ENCODE peak calls at places on chromosomes 11 and 22, in four cellular contexts. K, U, H and Z are unnamed samples. For H3K4me1, the result is how much of the 10 kb centered on the place peaks cover.

GRCh38 chr22:19868773-19869471 is 14.2 kb upstream of the GNB1L start:
- DNase-seq in H (no peak), U (no peak), K (peak), Z (no peak)

GRCh38 chr11:117815262-117815803 is 9.2 kb downstream of the FXYD2 start:
- DNase-seq in H (no peak), U (no peak), K (peak), Z (peak)

GRCh38 chr11:46006418-46007070 is 84.1 kb downstream of the LARGE2 start:
- DNase-seq in H (peak), U (no peak), K (no peak), Z (no peak)

GRCh38 chr11:34637303-34637702 is 16.4 kb downstream of the EHF start:
- DNase-seq in H (peak), U (no peak), K (no peak), Z (no peak)

GRCh38 chr11:70112017-70112434 is 33.9 kb downstream of the ANO1 start:
- DNase-seq in H (no peak), U (no peak), K (no peak), Z (no peak)

GRCh38 chr11:48090174-48090573 is 109.8 kb downstream of the PTPRJ start:
- DNase-seq in H (no peak), U (no peak), K (no peak), Z (no peak)

GRCh38 chr11:101096036-101096704 is 33.4 kb downstream of the PGR start:
- DNase-seq in K (no peak), H (peak), U (no peak), Z (no peak)

GRCh38 chr22:26573026-26573662 is 16.8 kb downstream of the TPST2 start:
- DNase-seq in H (peak), U (no peak), K (peak), Z (no peak)

DNA sequence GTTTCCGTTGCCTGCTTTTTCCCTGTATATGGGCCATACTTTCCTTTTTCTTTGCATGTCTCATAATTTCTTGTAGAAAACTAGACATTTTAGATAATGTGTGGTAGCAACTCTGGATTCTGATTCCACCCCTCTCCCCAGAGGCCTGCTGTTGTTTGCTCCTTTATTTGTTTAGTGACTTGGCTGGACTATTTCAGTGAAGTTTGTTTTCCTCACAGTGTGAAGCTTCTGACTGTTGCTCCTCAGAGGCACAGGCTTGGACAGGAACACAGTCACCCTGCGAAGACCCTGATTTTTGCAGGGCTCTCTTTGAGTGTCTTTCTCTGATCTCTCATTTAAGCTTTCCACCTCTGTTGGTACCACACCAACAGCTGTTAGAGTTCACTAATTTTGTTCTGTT is 72.5 kb downstream of the SWAP70 start:
- DNase-seq in H (no peak), K (no peak), U (no peak), Z (no peak)
- H3K4me1 ChIP-seq in H (under half), K (under half), U (under half), Z (under half)

DNA sequence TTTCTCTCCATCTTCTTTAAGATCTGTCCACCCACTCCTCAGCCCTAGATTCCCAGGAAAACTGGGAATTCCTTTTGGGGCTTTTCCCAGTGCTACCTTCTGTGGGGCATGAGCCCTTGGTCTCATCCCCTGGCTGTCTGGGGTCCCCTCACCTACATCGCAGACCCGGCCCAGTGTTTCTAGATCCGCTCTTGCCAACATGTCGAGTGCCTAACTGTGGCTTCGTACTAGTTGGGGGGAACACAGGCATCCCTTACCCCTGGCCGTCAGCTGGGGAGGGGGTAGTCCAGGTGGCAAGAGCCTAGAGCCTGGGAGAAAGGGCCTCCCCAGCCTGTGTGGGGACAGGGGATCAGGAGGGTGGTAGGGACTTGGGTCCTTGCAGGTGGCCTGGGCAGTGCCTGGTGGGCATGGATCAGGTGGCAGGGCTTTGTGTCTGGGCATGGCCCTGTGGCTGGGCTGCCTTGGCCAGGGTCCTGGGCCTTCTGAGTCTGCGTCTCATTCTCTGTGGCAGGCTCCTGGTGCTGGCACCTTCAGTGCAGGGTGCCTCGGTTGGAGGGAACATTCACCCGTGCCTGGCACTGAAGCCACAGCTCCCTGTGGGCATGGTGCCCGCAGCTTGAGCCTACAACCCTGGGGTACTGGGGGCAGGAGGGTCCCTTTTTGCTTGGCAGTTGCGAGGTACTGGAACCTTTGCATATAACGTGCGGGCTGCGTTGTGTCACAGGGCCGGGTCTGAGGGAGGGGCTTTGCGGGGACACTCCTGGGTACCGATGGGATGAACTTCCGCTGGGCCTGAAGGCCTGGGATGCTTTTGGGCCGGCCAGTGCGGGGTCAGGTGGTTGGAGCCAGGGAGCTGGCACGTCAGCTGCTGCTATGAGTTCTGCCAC is 4.1 kb downstream of the KCNQ1 start:
- DNase-seq in K (no peak), U (no peak), H (no peak), Z (no peak)
- H3K27ac ChIP-seq in K (no peak), U (no peak), H (no peak), Z (no peak)

GRCh38 chr22:31844941-31845340 is 91.1 kb downstream of the DEPDC5 start:
- DNase-seq in K (no peak), U (no peak), H (no peak), Z (no peak)

GRCh38 chr22:31850135-31850534 is 94.2 kb upstream of the YWHAH start:
- DNase-seq in H (no peak), U (no peak), K (no peak), Z (no peak)

GRCh38 chr22:31841029-31841827 is 87.4 kb downstream of the DEPDC5 start:
- DNase-seq in H (no peak), U (no peak), K (no peak), Z (no peak)

GRCh38 chr22:31843526-31843925 is 89.7 kb downstream of the DEPDC5 start:
- DNase-seq in H (no peak), U (no peak), K (no peak), Z (no peak)

DNA sequence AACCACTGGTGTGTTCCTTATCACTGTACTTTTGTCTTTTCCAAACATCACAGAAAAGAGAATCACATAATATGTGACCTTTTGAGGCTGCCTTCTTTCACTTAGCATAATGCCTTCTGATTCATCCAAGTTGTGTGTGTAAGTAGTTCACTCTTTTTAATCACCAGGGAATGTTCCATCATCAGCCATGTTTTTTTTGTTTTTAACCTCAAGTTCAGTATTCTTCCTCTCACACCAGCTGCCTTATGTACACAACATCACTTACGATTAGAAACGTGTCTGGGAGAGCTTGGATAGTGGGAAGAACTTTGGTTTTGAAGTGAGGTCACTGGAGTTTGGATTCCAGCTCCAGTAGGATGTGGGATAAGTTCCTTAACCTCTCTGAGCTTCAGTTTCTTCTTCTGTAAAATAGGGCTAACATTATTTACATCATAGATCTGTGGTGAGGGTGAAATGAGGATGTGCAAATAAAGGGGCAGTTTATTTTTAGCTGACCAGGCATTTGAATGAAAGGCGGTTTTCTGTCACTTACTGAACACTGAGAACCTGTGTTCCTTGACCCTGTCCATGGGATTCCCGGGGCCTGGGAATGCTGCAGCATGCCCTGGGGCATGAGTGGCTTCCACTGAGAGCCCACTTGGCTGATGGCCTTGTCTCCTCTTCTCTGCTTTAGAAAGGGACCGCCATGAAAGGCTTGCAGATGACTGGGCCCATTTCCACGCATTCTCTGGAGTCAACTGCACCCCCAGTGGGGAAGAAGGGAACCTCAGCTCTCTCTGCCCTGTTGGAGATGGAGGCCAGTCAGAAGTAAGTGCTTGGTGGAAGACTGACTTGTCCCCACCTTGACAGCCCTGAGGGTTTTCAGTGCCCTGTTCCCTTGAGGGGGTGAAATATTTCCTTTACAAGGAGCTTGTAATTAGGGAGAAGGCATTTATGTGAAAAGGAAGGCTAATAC is 92.6 kb downstream of the DEPDC5 start:
- DNase-seq in K (no peak), U (no peak), H (no peak), Z (no peak)
- TF ChIP-seq CTCF in K (no peak), U (no peak), H (no peak), Z (peak)

GRCh38 chr11:12680246-12680939 is 6.2 kb downstream of the TEAD1 start:
- DNase-seq in H (peak), K (peak), U (peak), Z (peak)

GRCh38 chr11:12680940-12681258 is 6.7 kb downstream of the TEAD1 start:
- DNase-seq in U (no peak), K (no peak), H (no peak), Z (no peak)

GRCh38 chr11:12678092-12678491 is 3.9 kb downstream of the TEAD1 start:
- DNase-seq in U (no peak), K (no peak), H (no peak), Z (no peak)

GRCh38 chr11:12678991-12679390 is 4.8 kb downstream of the TEAD1 start:
- DNase-seq in U (no peak), K (no peak), H (no peak), Z (no peak)

GRCh38 chr11:12679471-12679870 is 5.2 kb downstream of the TEAD1 start:
- DNase-seq in K (no peak), U (no peak), H (no peak), Z (no peak)
- H3K4me1 ChIP-seq in K (under half), U (under half), H (under half), Z (under half)

GRCh38 chr11:74634537-74634936 is 42.2 kb downstream of the POLD3 start:
- DNase-seq in H (no peak), K (no peak), U (no peak), Z (no peak)

GRCh38 chr11:74633406-74634393 is 41.3 kb downstream of the POLD3 start:
- DNase-seq in K (no peak), U (no peak), H (no peak), Z (no peak)

GRCh38 chr11:74639533-74639932 is 47.2 kb downstream of the POLD3 start:
- DNase-seq in K (no peak), U (no peak), H (no peak), Z (no peak)

GRCh38 chr11:74641289-74641688 is 48.9 kb downstream of the POLD3 start:
- DNase-seq in U (no peak), H (no peak), K (no peak), Z (no peak)

GRCh38 chr11:74636633-74637184 is 44.3 kb downstream of the POLD3 start:
- DNase-seq in H (no peak), U (no peak), K (no peak), Z (no peak)
- H3K27ac ChIP-seq in H (peak), U (no peak), K (peak), Z (peak)

GRCh38 chr22:32795214-32795596 is 6.3 kb upstream of the TIMP3 start:
- DNase-seq in U (no peak), H (no peak), K (no peak), Z (no peak)

GRCh38 chr22:32796865-32797573 is 4.5 kb upstream of the TIMP3 start:
- DNase-seq in U (peak), H (peak), K (peak), Z (no peak)

GRCh38 chr22:32793604-32794003 is 7.9 kb upstream of the TIMP3 start:
- DNase-seq in H (no peak), U (no peak), K (no peak), Z (no peak)

GRCh38 chr22:32791056-32791455 is 10.4 kb upstream of the TIMP3 start:
- DNase-seq in U (no peak), H (no peak), K (no peak), Z (no peak)

DNA sequence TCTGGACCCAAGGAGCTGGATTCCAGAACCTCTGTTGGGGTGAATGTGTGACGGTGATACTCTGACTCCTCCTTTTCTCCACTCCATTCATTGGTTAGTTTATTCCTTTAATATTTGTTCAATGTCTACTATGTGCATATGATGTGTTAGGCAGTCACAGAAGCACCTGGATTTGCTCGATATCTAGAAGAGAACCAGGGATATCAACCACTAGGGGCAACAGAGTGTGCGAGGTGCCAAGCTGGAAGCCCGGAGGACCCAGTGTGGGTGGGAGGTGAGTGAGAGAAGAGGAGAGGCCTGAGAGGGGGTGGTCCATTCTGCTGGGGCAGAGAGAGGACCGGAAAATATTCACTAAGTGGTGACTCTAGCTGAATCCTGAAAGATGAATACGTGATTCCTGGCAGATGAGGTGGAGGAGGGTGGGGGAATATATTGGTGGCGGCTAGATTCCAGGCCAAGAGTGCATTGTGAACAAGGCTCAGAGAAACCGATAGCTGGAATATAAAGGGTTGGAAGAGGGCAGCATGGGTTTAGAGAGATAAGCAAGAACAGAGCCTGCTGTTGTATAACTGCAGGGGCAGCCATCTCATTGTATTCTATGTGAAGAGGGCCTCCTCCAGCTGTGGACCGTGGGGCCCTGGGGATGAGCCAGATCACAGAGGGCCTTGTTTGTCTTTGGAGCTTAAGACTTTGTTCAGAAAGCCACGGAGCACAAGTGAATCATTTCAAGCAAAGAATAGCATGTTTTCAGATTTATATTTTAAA is 6.9 kb upstream of the TIMP3 start:
- DNase-seq in K (no peak), U (no peak), H (no peak), Z (no peak)
- TF ChIP-seq CTCF in K (no peak), U (no peak), H (no peak), Z (no peak)

DNA sequence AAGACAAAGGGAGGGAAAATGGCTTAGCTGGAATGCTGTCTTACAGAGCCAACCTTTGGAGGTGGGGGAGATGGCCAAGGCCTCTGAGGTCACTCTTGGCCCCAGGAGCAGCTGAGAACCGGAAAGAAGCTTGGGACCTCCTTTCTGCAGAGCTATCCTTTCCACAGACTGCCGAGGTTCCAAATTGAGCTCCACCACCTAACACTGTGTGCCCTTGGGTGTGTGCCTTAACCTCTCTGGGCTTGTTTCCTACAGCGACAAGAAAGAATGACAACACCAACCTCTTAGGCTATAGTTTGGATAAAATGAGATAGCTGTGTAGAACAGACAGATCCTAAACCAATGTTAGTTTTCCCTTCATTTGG is 23.2 kb downstream of the RTN4RL2 start:
- DNase-seq in K (no peak), H (no peak), U (no peak), Z (no peak)
- H3K4me1 ChIP-seq in K (under half), H (under half), U (under half), Z (under half)